ENCODE peak calls at places on chromosomes 3 and 15, in five cellular contexts. R is AG10803, L is left colon, X is naive B cell, G is H54. P is an unnamed sample.

GRCh38 chr15:68129072-68129471 is 75.0 kb downstream of the PIAS1 start:
- DNase-seq in R (no peak), L (no peak), X (no peak), G (no peak), P (no peak)

GRCh38 chr3:27532931-27533607 is 48.9 kb upstream of the SLC4A7 start:
- DNase-seq in R (no peak), L (no peak), X (no peak), G (no peak), P (no peak)

GRCh38 chr15:61660579-61660978 is 399.7 kb downstream of the VPS13C start:
- DNase-seq in R (peak), L (no peak), X (no peak), G (no peak), P (peak)

GRCh38 chr3:190641564-190641963 is 127.7 kb downstream of the IL1RAP start:
- DNase-seq in R (no peak), L (no peak), X (no peak), G (no peak), P (no peak)

GRCh38 chr3:181726351-181727121 is 14.8 kb downstream of the SOX2 start:
- DNase-seq in R (no peak), L (no peak), X (no peak), G (no peak), P (no peak)

GRCh38 chr3:117054551-117054950 is 345.0 kb downstream of the TUSC7 start:
- DNase-seq in R (no peak), L (no peak), X (no peak), G (no peak), P (peak)

GRCh38 chr15:66789029-66790025 is 87.3 kb downstream of the SMAD6 start:
- DNase-seq in R (peak), L (no peak), X (peak), G (no peak), P (peak)

GRCh38 chr15:28140062-28140461 is 40.9 kb upstream of the OCA2 start:
- DNase-seq in R (no peak), L (no peak), X (no peak), G (no peak), P (no peak)

GRCh38 chr15:43209059-43209824 is 11.6 kb downstream of the EPB42 start:
- DNase-seq in R (no peak), L (no peak), X (no peak), G (no peak), P (no peak)

GRCh38 chr3:162729686-162730085 is 1233.1 kb downstream of the OTOL1 start:
- DNase-seq in R (no peak), L (no peak), X (no peak), G (no peak), P (no peak)

GRCh38 chr3:67602816-67603215 is 51.6 kb downstream of the SUCLG2 start:
- DNase-seq in R (no peak), L (no peak), X (no peak), G (no peak), P (no peak)

GRCh38 chr3:194395767-194396527 is 3.1 kb downstream of the GP5 start:
- DNase-seq in R (peak), L (peak), X (no peak), G (no peak), P (peak)

GRCh38 chr15:37096878-37097568 is 3.3 kb downstream of the MEIS2 start:
- DNase-seq in R (no peak), L (no peak), X (no peak), G (peak), P (peak)

P was measured in fibroblast of gingiva.